ENCODE peak calls at places on chromosomes 2 and 18, in five cellular contexts. One of them, this sample, is unnamed.
A peak's percentile ranks its signal among the peaks of the same experiment; 100 is the strongest.

GRCh38 chr2:84840306-84840705 is 40.6 kb downstream of the TRABD2A start:
- DNase-seq in astrocyte: peak; percentile 23
- DNase-seq in heart left ventricle: no peak
- DNase-seq in SK-N-SH: no peak
- DNase-seq in sigmoid colon: no peak
- DNase-seq in this sample: no peak

GRCh38 chr18:28003451-28003850 is 173.5 kb downstream of the CDH2 start:
- DNase-seq in heart left ventricle: no peak
- DNase-seq in astrocyte: peak; percentile 41
- DNase-seq in sigmoid colon: no peak
- DNase-seq in SK-N-SH: no peak
- DNase-seq in this sample: no peak

GRCh38 chr2:211899871-211900482 is 638.6 kb downstream of the ERBB4 start:
- DNase-seq in SK-N-SH: no peak
- DNase-seq in heart left ventricle: no peak
- DNase-seq in sigmoid colon: no peak
- DNase-seq in astrocyte: no peak
- DNase-seq in this sample: no peak

GRCh38 chr18:46675112-46675511 is 18.1 kb upstream of the LOXHD1 start:
- DNase-seq in SK-N-SH: no peak
- DNase-seq in astrocyte: no peak
- DNase-seq in sigmoid colon: no peak
- DNase-seq in heart left ventricle: no peak
- DNase-seq in this sample: no peak

GRCh38 chr2:48248251-48248933 is 281.6 kb upstream of the STON1 start:
- DNase-seq in SK-N-SH: no peak
- DNase-seq in heart left ventricle: no peak
- DNase-seq in astrocyte: peak; percentile 91
- DNase-seq in sigmoid colon: no peak
- DNase-seq in this sample: no peak

GRCh38 chr2:158191076-158191566 is 89.4 kb downstream of the UPP2 start:
- DNase-seq in heart left ventricle: no peak
- DNase-seq in astrocyte: peak; percentile 39
- DNase-seq in SK-N-SH: no peak
- DNase-seq in sigmoid colon: no peak
- DNase-seq in this sample: no peak

GRCh38 chr2:74379851-74380789 is at the start of gene DCTN1:
- DNase-seq in astrocyte: peak; percentile 70
- DNase-seq in SK-N-SH: peak; percentile 83
- DNase-seq in sigmoid colon: peak; percentile 74
- DNase-seq in heart left ventricle: no peak
- DNase-seq in this sample: no peak

GRCh38 chr2:81196383-81196851 is 891.9 kb upstream of the LRRTM1 start:
- DNase-seq in SK-N-SH: no peak
- DNase-seq in heart left ventricle: peak; percentile 49
- DNase-seq in astrocyte: no peak
- DNase-seq in sigmoid colon: no peak
- DNase-seq in this sample: no peak

GRCh38 chr18:13726972-13727331 is 479 bp downstream of the RNMT start:
- DNase-seq in astrocyte: no peak
- DNase-seq in sigmoid colon: peak; percentile 85
- DNase-seq in heart left ventricle: no peak
- DNase-seq in SK-N-SH: no peak
- DNase-seq in this sample: peak; percentile 58

GRCh38 chr2:42256502-42256901 is 87.3 kb downstream of the EML4 start:
- DNase-seq in astrocyte: no peak
- DNase-seq in sigmoid colon: no peak
- DNase-seq in SK-N-SH: no peak
- DNase-seq in heart left ventricle: no peak
- DNase-seq in this sample: no peak

GRCh38 chr2:149420053-149420963 is 89.9 kb downstream of the LYPD6 start:
- DNase-seq in SK-N-SH: no peak
- DNase-seq in sigmoid colon: no peak
- DNase-seq in heart left ventricle: no peak
- DNase-seq in astrocyte: no peak
- DNase-seq in this sample: no peak

GRCh38 chr18:11953113-11953512 is 28.2 kb upstream of the IMPA2 start:
- DNase-seq in SK-N-SH: no peak
- DNase-seq in astrocyte: peak; percentile 47
- DNase-seq in sigmoid colon: no peak
- DNase-seq in heart left ventricle: no peak
- DNase-seq in this sample: no peak

GRCh38 chr2:236507393-236508085 is 62.1 kb upstream of the ACKR3 start:
- DNase-seq in sigmoid colon: peak; percentile 77
- DNase-seq in astrocyte: peak; percentile 51
- DNase-seq in SK-N-SH: peak; percentile 90
- DNase-seq in heart left ventricle: no peak
- DNase-seq in this sample: peak; percentile 78

GRCh38 chr2:32780961-32781360 is 153.1 kb downstream of the TTC27 start:
- DNase-seq in heart left ventricle: no peak
- DNase-seq in SK-N-SH: no peak
- DNase-seq in astrocyte: peak; percentile 22
- DNase-seq in sigmoid colon: no peak
- DNase-seq in this sample: no peak
- H3K4me1 ChIP-seq in heart left ventricle: peaks cover 19% of the 10 kb centered on the region
- H3K4me1 ChIP-seq in SK-N-SH: no peaks in the 10 kb centered on the region
- H3K4me1 ChIP-seq in astrocyte: no peaks in the 10 kb centered on the region
- H3K4me1 ChIP-seq in sigmoid colon: no peaks in the 10 kb centered on the region
- H3K4me1 ChIP-seq in this sample: no peaks in the 10 kb centered on the region

DNA sequence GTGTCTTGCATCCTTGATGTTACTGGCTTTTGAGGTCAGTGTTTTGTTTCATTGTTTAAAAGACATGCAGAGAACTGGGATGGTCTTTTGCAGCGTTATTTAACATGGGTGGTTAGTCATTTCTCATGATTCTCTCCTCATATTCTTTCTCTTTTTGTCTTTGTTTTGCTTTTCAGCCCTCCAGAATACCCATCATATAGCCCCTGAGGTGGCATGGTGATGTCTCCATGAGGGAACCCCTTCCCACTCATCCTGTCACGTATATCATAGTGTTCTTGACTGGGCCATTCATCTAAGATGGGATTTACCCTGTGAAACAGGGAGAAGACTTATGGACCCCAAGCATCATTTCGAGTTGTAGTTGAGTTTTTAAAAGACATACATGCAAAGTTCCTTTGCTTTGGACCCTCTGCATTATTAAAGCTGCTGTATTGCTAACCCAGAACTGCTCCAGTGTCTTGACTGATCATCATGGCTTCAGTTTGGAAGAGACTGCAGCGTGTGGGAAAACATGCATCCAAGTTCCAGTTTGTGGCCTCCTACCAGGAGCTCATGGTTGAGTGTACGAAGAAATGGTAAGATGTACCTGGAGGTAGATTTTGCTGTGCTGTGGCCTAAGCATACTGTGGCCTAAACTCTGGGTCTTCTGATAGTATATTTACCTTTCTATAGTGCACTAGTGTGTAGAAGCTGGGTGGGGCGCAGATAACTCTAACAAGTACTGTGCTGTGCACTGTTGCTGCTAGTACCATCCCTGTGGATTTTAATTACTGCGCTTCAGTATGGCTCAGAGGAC is 1.4 kb downstream of the EHBP1 start:
- DNase-seq in astrocyte: no peak
- DNase-seq in sigmoid colon: no peak
- DNase-seq in SK-N-SH: no peak
- DNase-seq in heart left ventricle: no peak
- DNase-seq in this sample: no peak
- H3K4me1 ChIP-seq in astrocyte: peaks cover 27% of the 10 kb centered on the region
- H3K4me1 ChIP-seq in sigmoid colon: peaks cover 52% of the 10 kb centered on the region
- H3K4me1 ChIP-seq in SK-N-SH: peaks cover 25% of the 10 kb centered on the region
- H3K4me1 ChIP-seq in heart left ventricle: peaks cover 24% of the 10 kb centered on the region
- H3K4me1 ChIP-seq in this sample: peaks cover 35% of the 10 kb centered on the region

DNA sequence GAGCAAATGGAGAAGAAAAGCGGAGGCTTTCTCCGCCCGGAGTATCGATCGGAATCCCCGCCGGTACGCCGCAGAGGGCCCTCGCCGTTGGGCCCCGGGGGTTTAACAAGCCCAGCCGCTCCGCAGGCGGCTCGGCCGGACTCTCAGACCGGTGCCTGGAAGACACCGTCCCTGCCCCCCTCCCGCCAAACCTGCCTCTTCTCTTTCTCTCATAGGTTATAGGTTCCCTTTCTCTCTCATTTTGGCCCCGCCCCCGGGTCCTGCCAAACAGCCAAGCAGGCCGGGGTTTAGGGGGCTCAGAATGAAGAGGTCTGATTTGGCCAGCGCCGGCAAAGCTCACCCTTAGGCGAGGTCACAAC is 4.4 kb downstream of the ONECUT2 start:
- DNase-seq in astrocyte: no peak
- DNase-seq in SK-N-SH: no peak
- DNase-seq in heart left ventricle: no peak
- DNase-seq in sigmoid colon: no peak
- DNase-seq in this sample: no peak
- H3K4me1 ChIP-seq in astrocyte: peaks cover 21% of the 10 kb centered on the region
- H3K4me1 ChIP-seq in SK-N-SH: peaks cover 19% of the 10 kb centered on the region
- H3K4me1 ChIP-seq in heart left ventricle: peaks cover 52% of the 10 kb centered on the region
- H3K4me1 ChIP-seq in sigmoid colon: peaks cover 60% of the 10 kb centered on the region
- H3K4me1 ChIP-seq in this sample: no peaks in the 10 kb centered on the region

GRCh38 chr18:48542513-48543181 is 3.8 kb downstream of the CTIF start:
- DNase-seq in sigmoid colon: no peak
- DNase-seq in SK-N-SH: no peak
- DNase-seq in heart left ventricle: no peak
- DNase-seq in astrocyte: no peak
- DNase-seq in this sample: no peak

GRCh38 chr18:48543228-48543627 is 4.4 kb downstream of the CTIF start:
- DNase-seq in SK-N-SH: no peak
- DNase-seq in sigmoid colon: no peak
- DNase-seq in heart left ventricle: no peak
- DNase-seq in astrocyte: no peak
- DNase-seq in this sample: no peak

GRCh38 chr18:48541026-48541746 is 2.4 kb downstream of the CTIF start:
- DNase-seq in SK-N-SH: peak; percentile 76
- DNase-seq in astrocyte: peak; percentile 76
- DNase-seq in sigmoid colon: peak; percentile 89
- DNase-seq in heart left ventricle: peak; percentile 91
- DNase-seq in this sample: no peak

GRCh38 chr18:48540329-48541025 is 1.6 kb downstream of the CTIF start:
- DNase-seq in SK-N-SH: peak; percentile 81
- DNase-seq in astrocyte: peak; percentile 39
- DNase-seq in heart left ventricle: peak; percentile 81
- DNase-seq in sigmoid colon: peak; percentile 86
- DNase-seq in this sample: peak; percentile 85

DNA sequence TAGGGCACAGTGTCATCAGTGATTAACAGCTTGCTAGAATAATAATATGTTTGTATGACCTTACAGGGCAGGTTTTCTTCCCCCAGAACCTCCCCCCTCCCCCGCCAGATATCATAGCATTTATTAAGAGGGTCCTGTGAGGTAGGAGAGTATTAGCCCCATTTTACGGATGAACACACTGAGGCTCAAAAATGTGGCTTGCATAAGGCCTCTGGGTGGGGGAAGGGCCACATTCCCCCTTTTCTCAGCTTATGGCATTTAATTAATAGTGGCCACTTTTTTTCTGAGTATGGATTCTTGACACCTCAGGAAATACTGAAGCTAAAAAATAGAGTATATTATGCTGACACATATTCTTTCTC is 2.9 kb downstream of the CTIF start:
- DNase-seq in heart left ventricle: no peak
- DNase-seq in astrocyte: no peak
- DNase-seq in SK-N-SH: no peak
- DNase-seq in sigmoid colon: no peak
- DNase-seq in this sample: no peak
- H3K4me1 ChIP-seq in heart left ventricle: peaks cover 54% of the 10 kb centered on the region
- H3K4me1 ChIP-seq in astrocyte: peaks cover 56% of the 10 kb centered on the region
- H3K4me1 ChIP-seq in SK-N-SH: peaks cover 43% of the 10 kb centered on the region
- H3K4me1 ChIP-seq in sigmoid colon: peaks cover 59% of the 10 kb centered on the region
- H3K4me1 ChIP-seq in this sample: peaks cover 42% of the 10 kb centered on the region

DNA sequence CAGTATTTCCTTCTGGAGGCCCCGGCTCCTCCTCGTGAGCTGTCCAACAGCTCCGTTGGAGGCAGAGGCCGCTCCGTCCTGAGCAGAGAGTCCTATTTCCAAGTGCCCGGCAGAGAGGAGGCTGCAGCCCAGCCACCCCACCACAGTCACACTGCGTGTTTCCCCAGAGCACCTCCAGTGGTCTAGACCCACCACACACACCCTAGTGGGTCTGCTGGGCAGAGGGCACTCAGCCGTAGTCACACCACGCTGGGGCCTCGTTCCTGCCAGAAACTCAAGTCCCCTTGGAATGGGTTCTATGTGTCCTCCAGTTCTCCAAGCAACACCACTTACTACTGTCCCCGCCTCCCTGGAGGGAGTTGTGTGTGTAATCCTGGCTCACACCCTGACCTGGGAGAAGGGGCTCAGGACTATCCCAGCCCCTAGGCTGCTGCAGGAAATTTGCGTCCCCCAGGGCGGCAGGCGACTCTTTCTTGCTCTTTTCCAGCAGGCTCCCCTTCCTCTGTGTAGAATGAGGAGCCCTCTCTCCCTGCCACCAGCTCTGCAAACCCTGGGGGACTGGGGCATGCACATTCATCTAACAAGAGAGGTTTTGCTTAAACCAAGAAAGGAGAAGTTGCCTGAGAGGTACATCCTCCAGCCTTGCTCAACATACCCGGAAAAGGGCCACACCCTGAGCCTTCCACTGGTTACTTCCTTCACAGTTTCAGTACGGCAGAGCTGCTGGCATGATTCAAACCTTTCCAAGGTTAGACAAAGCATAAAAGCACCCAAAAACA is 114.1 kb downstream of the NDUFA10 start:
- DNase-seq in heart left ventricle: peak; percentile 71
- DNase-seq in sigmoid colon: no peak
- DNase-seq in astrocyte: no peak
- DNase-seq in SK-N-SH: no peak
- DNase-seq in this sample: no peak
- H3K4me1 ChIP-seq in heart left ventricle: no peaks in the 10 kb centered on the region
- H3K4me1 ChIP-seq in sigmoid colon: no peaks in the 10 kb centered on the region
- H3K4me1 ChIP-seq in astrocyte: no peaks in the 10 kb centered on the region
- H3K4me1 ChIP-seq in SK-N-SH: no peaks in the 10 kb centered on the region
- H3K4me1 ChIP-seq in this sample: no peaks in the 10 kb centered on the region

DNA sequence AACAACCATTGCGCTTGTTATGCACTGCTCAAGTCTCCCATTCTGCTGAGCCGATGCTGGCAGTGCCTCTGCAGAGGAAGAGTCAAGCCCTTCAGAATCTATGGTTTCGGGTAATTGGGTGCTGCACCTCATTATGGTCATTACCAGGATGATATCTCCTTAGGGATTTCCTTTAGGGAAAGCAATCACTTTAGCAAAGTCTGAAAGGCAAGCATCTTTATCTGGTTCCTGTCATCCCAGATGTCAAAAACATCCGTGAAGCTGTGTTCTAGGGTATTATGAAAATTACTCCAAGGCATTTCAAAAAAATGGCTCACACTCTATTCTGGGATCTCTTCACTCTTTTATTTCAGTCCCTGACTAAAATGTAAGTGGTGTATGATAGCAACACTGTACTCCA is 186.9 kb upstream of the DLGAP1 start:
- DNase-seq in sigmoid colon: no peak
- DNase-seq in astrocyte: no peak
- DNase-seq in heart left ventricle: no peak
- DNase-seq in SK-N-SH: no peak
- DNase-seq in this sample: no peak
- H3K4me1 ChIP-seq in sigmoid colon: no peaks in the 10 kb centered on the region
- H3K4me1 ChIP-seq in astrocyte: no peaks in the 10 kb centered on the region
- H3K4me1 ChIP-seq in heart left ventricle: no peaks in the 10 kb centered on the region
- H3K4me1 ChIP-seq in SK-N-SH: no peaks in the 10 kb centered on the region
- H3K4me1 ChIP-seq in this sample: no peaks in the 10 kb centered on the region